ENCODE peak calls at places on chromosomes 13 and 19, in five cellular contexts. I is colonic mucosa, Z is H4, K is cardiac muscle cell, S is skeletal muscle cell. D is an unnamed sample.
A peak's percentile ranks its signal among the peaks of the same experiment; 100 is the strongest.

GRCh38 chr13:24459234-24459633 is 53.3 kb downstream of the PARP4 start:
- DNase-seq in I (no peak), S (peak; percentile 46), Z (no peak), K (peak; percentile 87), D (peak; percentile 68)

GRCh38 chr19:46880440-46880839 is 19.6 kb downstream of the ARHGAP35 start:
- DNase-seq in Z (no peak), I (no peak), S (no peak), K (no peak), D (no peak)

GRCh38 chr19:32351807-32352630 is 6.6 kb downstream of the ZNF507 start:
- DNase-seq in I (no peak), K (peak; percentile 61), S (no peak), Z (no peak), D (no peak)

GRCh38 chr13:34425307-34425949 is 516.6 kb upstream of the NBEA start:
- DNase-seq in S (no peak), K (no peak), Z (no peak), I (no peak), D (no peak)

GRCh38 chr13:41061914-41062837 is 867 bp downstream of the WBP4 start:
- DNase-seq in Z (peak; percentile 34), K (peak; percentile 36), I (no peak), S (no peak), D (peak; percentile 67)

GRCh38 chr19:7596191-7596937 is 701 bp downstream of the CAMSAP3 start:
- DNase-seq in K (no peak), Z (no peak), I (no peak), S (no peak), D (no peak)

GRCh38 chr13:98784666-98785065 is 32.2 kb upstream of the SLC15A1 start:
- DNase-seq in Z (no peak), S (no peak), I (peak; percentile 34), K (no peak), D (no peak)

GRCh38 chr19:33052352-33052972 is 12.2 kb downstream of the RHPN2 start:
- DNase-seq in K (peak; percentile 68), Z (peak; percentile 77), S (peak; percentile 7), I (peak; percentile 72), D (peak; percentile 39)

GRCh38 chr19:40274585-40275544 is 10.3 kb downstream of the AKT2 start:
- DNase-seq in K (no peak), I (no peak), S (no peak), Z (no peak), D (peak; percentile 7)

GRCh38 chr13:73388586-73388985 is 329.8 kb downstream of the KLF5 start:
- DNase-seq in Z (no peak), I (no peak), K (no peak), S (no peak), D (no peak)

GRCh38 chr19:42199440-42200115 is 17.9 kb downstream of the DEDD2 start:
- DNase-seq in Z (no peak), S (no peak), K (no peak), I (no peak), D (no peak)

GRCh38 chr19:15300533-15301194 is 31.7 kb downstream of the BRD4 start:
- DNase-seq in I (no peak), K (peak; percentile 83), Z (no peak), S (no peak), D (peak; percentile 42)

GRCh38 chr13:30752991-30753616 is 17.8 kb downstream of the ALOX5AP start:
- DNase-seq in S (no peak), Z (no peak), K (no peak), I (no peak), D (no peak)

GRCh38 chr13:91112191-91112579 is 235.3 kb upstream of the MIR17HG start:
- DNase-seq in K (no peak), Z (no peak), I (no peak), S (no peak), D (no peak)

GRCh38 chr19:13757805-13758772 is 6.2 kb upstream of the MRI1 start:
- DNase-seq in Z (no peak), I (no peak), S (no peak), K (no peak), D (no peak)

GRCh38 chr13:24671367-24672117 is 8.7 kb upstream of the ATP12A start:
- DNase-seq in Z (peak; percentile 38), S (peak; percentile 72), K (peak; percentile 91), I (peak; percentile 77), D (peak; percentile 83)

GRCh38 chr19:10691178-10691881 is 9.9 kb upstream of the QTRT1 start:
- DNase-seq in Z (no peak), K (no peak), I (no peak), S (no peak), D (no peak)

GRCh38 chr13:111033172-111034133 is 81.7 kb upstream of the ARHGEF7 start:
- DNase-seq in K (no peak), S (no peak), Z (no peak), I (no peak), D (no peak)

GRCh38 chr13:23547000-23547590 is 23.1 kb upstream of the TNFRSF19 start:
- DNase-seq in K (peak; percentile 67), Z (no peak), I (no peak), S (no peak), D (peak; percentile 71)

GRCh38 chr19:2478324-2478755 is 2.4 kb downstream of the GADD45B start:
- DNase-seq in I (peak; percentile 81), K (peak; percentile 79), S (no peak), Z (peak; percentile 89), D (no peak)

D was measured in AG20443.